ENCODE peak calls at places on chromosomes 3 and 15, in four cellular contexts. Y is mesendoderm, Q is NCI-H2171, U is NCI-H774. W is an unnamed sample.

GRCh38 chr3:8938021-8938420 is 25.3 kb downstream of the RAD18 start:
- DNase-seq in Q (no peak), Y (peak; percentile 20), U (no peak), W (no peak)

GRCh38 chr15:67085818-67086649 is 20.6 kb downstream of the SMAD3 start:
- DNase-seq in U (no peak), Y (peak; percentile 88), Q (no peak), W (no peak)

GRCh38 chr15:20345401-20345958 is 196.1 kb downstream of the GOLGA6L6 start:
- DNase-seq in U (no peak), Q (no peak), Y (no peak), W (no peak)

GRCh38 chr3:111069974-111070751 is 1.5 kb upstream of the NECTIN3 start:
- DNase-seq in U (no peak), Y (peak; percentile 44), Q (no peak), W (no peak)

GRCh38 chr3:159765860-159766294 is 222.8 kb upstream of the IL12A start:
- DNase-seq in U (no peak), Y (peak; percentile 91), Q (no peak), W (peak; percentile 96)

GRCh38 chr3:186259612-186260383 is 102.2 kb downstream of the DGKG start:
- DNase-seq in U (peak; percentile 65), Y (peak; percentile 96), Q (no peak), W (peak; percentile 18)

GRCh38 chr3:59212128-59212764 is 162.4 kb upstream of the CFAP20DC start:
- DNase-seq in Q (peak; percentile 11), Y (peak; percentile 68), U (peak; percentile 26), W (peak; percentile 52)

GRCh38 chr15:63874616-63875015 is 40.9 kb upstream of the HERC1 start:
- DNase-seq in U (no peak), Q (no peak), Y (no peak), W (no peak)

GRCh38 chr15:70014311-70014707 is 83.4 kb downstream of the TLE3 start:
- DNase-seq in Q (no peak), U (no peak), Y (no peak), W (no peak)

GRCh38 chr3:120615863-120616599 is 19.9 kb downstream of the NDUFB4 start:
- DNase-seq in U (no peak), Y (peak; percentile 65), Q (no peak), W (no peak)

GRCh38 chr15:89787946-89788345 is 11.8 kb downstream of the MESP2 start:
- DNase-seq in Y (no peak), Q (no peak), U (no peak), W (no peak)

GRCh38 chr3:127053450-127053849 is 70.5 kb downstream of the PLXNA1 start:
- DNase-seq in Y (no peak), U (no peak), Q (no peak), W (no peak)

GRCh38 chr3:173411288-173412064 is 13.9 kb downstream of the NLGN1 start:
- DNase-seq in Y (peak; percentile 25), U (peak; percentile 43), Q (no peak), W (peak; percentile 88)

GRCh38 chr3:4750306-4751056 is 228.8 kb upstream of the BHLHE40 start:
- DNase-seq in Y (peak; percentile 46), U (no peak), Q (no peak), W (no peak)

GRCh38 chr3:79415351-79415750 is 352.4 kb downstream of the ROBO1 start:
- DNase-seq in Y (no peak), Q (no peak), U (no peak), W (no peak)

GRCh38 chr3:19931180-19931692 is 2.8 kb downstream of the EFHB start:
- DNase-seq in U (no peak), Q (no peak), Y (no peak), W (no peak)

GRCh38 chr3:71754610-71755253 is 1.1 kb downstream of the GPR27 start:
- DNase-seq in U (no peak), Y (peak; percentile 15), Q (no peak), W (no peak)

GRCh38 chr3:58005662-58006061 is 2.6 kb upstream of the FLNB start:
- DNase-seq in Q (no peak), Y (peak; percentile 95), U (no peak), W (no peak)

GRCh38 chr3:126342991-126343661 is 14.1 kb downstream of the KLF15 start:
- DNase-seq in Y (peak; percentile 67), U (no peak), Q (no peak), W (no peak)

GRCh38 chr3:141011511-141012262 is 39.5 kb upstream of the SPSB4 start:
- DNase-seq in Y (peak; percentile 86), Q (peak; percentile 61), U (peak; percentile 54), W (peak; percentile 42)

GRCh38 chr3:71585891-71586809 is 2.6 kb upstream of the FOXP1 start:
- DNase-seq in Q (no peak), Y (peak; percentile 22), U (no peak), W (peak; percentile 15)

GRCh38 chr3:50255251-50255615 is 13.7 kb upstream of the SEMA3B start:
- DNase-seq in Y (no peak), U (no peak), Q (no peak), W (peak; percentile 93)

GRCh38 chr3:196712514-196713413 is 587 bp downstream of the PIGX start:
- DNase-seq in U (no peak), Y (peak; percentile 63), Q (peak; percentile 70), W (peak; percentile 71)

GRCh38 chr15:68311464-68311835 is 33.9 kb downstream of the FEM1B start:
- DNase-seq in Y (no peak), Q (no peak), U (no peak), W (no peak)

GRCh38 chr3:137263982-137264777 is 306.4 kb downstream of the IL20RB start:
- DNase-seq in Y (no peak), Q (peak; percentile 97), U (peak; percentile 71), W (peak; percentile 99)

GRCh38 chr3:71087109-71088018 is 496.2 kb downstream of the FOXP1 start:
- DNase-seq in Q (no peak), U (no peak), Y (no peak), W (no peak)

GRCh38 chr3:98769436-98769835 is 6.3 kb downstream of the ST3GAL6 start:
- DNase-seq in Q (no peak), Y (no peak), U (no peak), W (no peak)

GRCh38 chr3:152574461-152575079 is 260.4 kb upstream of the P2RY1 start:
- DNase-seq in Q (no peak), Y (peak; percentile 68), U (peak; percentile 58), W (peak; percentile 82)

GRCh38 chr3:134938024-134938525 is 143.0 kb downstream of the EPHB1 start:
- DNase-seq in U (no peak), Q (no peak), Y (peak; percentile 32), W (no peak)

W was measured in NCI-H1105 treated with DMSO at 0.1 percent for 48 hours.